ENCODE peak calls at places on chromosomes 16 and 17, in eight cellular contexts. D is activated CD8-positive, alpha-beta memory T cell treated with anti-CD3 and anti-CD28 coated beads, Interleukin-2, amount 10 ng/mL, durations not matched to agents 7 days and 5 days; W is retinal pigment epithelial cell; U is K562; I is frontal cortex; Q is WTC11; B is GM19239; X is coronary artery. F is an unnamed sample.

GRCh38 chr16:23362460-23363317 is 60.6 kb downstream of the SCNN1B start:
- DNase-seq in Q (no peak), W (no peak), U (no peak), X (peak), B (no peak), D (no peak), I (no peak), F (no peak)

GRCh38 chr17:75827291-75828050 is 16.7 kb downstream of the UNC13D start:
- DNase-seq in X (no peak), I (peak), W (no peak), D (peak), Q (peak), B (peak), U (no peak), F (peak)

GRCh38 chr16:18852647-18853046 is 51.3 kb upstream of the ARL6IP1 start:
- DNase-seq in U (no peak), Q (no peak), I (no peak), D (no peak), W (no peak), X (no peak), B (no peak), F (no peak)

GRCh38 chr17:60392845-60393702 is 1.1 kb upstream of the USP32 start:
- DNase-seq in Q (no peak), U (peak), D (peak), B (no peak), I (no peak), X (no peak), W (peak), F (peak)

GRCh38 chr17:17098426-17099035 is 56.3 kb downstream of the MPRIP start:
- DNase-seq in I (no peak), D (no peak), B (no peak), U (no peak), W (no peak), X (no peak), Q (no peak), F (peak)

GRCh38 chr17:57892820-57893595 is 43.2 kb upstream of the MRPS23 start:
- DNase-seq in U (peak), X (peak), B (no peak), W (peak), Q (peak), I (peak), D (no peak), F (peak)

GRCh38 chr17:19650826-19651225 is 2.3 kb downstream of the ALDH3A2 start:
- DNase-seq in Q (no peak), X (no peak), W (no peak), U (no peak), B (no peak), D (no peak), I (no peak), F (peak)

GRCh38 chr16:83771306-83771942 is 36.4 kb upstream of the HSBP1 start:
- DNase-seq in I (no peak), W (no peak), U (no peak), X (no peak), B (no peak), Q (no peak), D (no peak), F (no peak)

GRCh38 chr17:18026408-18026776 is 12.6 kb downstream of the ATPAF2 start:
- DNase-seq in Q (no peak), B (no peak), U (no peak), D (peak), W (peak), I (no peak), X (no peak), F (peak)

GRCh38 chr17:72935984-72936383 is 156.5 kb downstream of the SLC39A11 start:
- DNase-seq in U (no peak), D (no peak), X (no peak), B (no peak), Q (no peak), I (no peak), W (no peak), F (peak)

GRCh38 chr17:17146791-17147406 is 59.2 kb downstream of the PLD6 start:
- DNase-seq in D (peak), W (no peak), U (peak), X (no peak), I (no peak), Q (peak), B (no peak), F (no peak)

GRCh38 chr16:83779881-83780280 is 27.9 kb upstream of the HSBP1 start:
- DNase-seq in W (no peak), Q (no peak), B (no peak), D (no peak), X (no peak), U (no peak), I (no peak), F (peak)

GRCh38 chr17:5226940-5227878 is 7.5 kb downstream of the SCIMP start:
- DNase-seq in Q (no peak), B (no peak), U (no peak), X (no peak), W (no peak), D (peak), I (no peak), F (no peak)

GRCh38 chr16:3960049-3960809 is 79.7 kb upstream of the CREBBP start:
- DNase-seq in I (no peak), Q (no peak), D (no peak), U (no peak), W (no peak), B (no peak), X (no peak), F (no peak)

GRCh38 chr16:85015481-85016177 is 4.3 kb upstream of the ZDHHC7 start:
- DNase-seq in W (no peak), U (no peak), D (no peak), B (no peak), I (no peak), X (no peak), Q (no peak), F (peak)

GRCh38 chr17:57406981-57407286 is 150.6 kb downstream of the MSI2 start:
- DNase-seq in I (no peak), U (no peak), W (no peak), Q (no peak), D (no peak), B (no peak), X (no peak), F (no peak)

GRCh38 chr16:3842994-3843393 is 37.5 kb downstream of the CREBBP start:
- DNase-seq in X (no peak), D (no peak), Q (no peak), W (peak), B (no peak), I (no peak), U (no peak), F (peak)

GRCh38 chr17:57480438-57481196 is 224.3 kb downstream of the MSI2 start:
- DNase-seq in I (no peak), X (no peak), Q (no peak), U (peak), W (peak), D (no peak), B (no peak), F (peak)